ENCODE peak calls at places on chromosome 9, in five cellular contexts. One of them, this sample, is unnamed.

GRCh38 chr9:7075154-7075553 is 317.4 kb downstream of the KDM4C start:
- DNase-seq in M059J: no peak
- DNase-seq in globus pallidus: no peak
- DNase-seq in Right ventricle myocardium superior: no peak
- DNase-seq in right lobe of liver: no peak
- DNase-seq in this sample: no peak

GRCh38 chr9:4574657-4575243 is 84.5 kb downstream of the SLC1A1 start:
- DNase-seq in M059J: no peak
- DNase-seq in globus pallidus: no peak
- DNase-seq in Right ventricle myocardium superior: no peak
- DNase-seq in right lobe of liver: peak
- DNase-seq in this sample: no peak

GRCh38 chr9:2017459-2018161 is 2.5 kb downstream of the SMARCA2 start:
- DNase-seq in M059J: peak
- DNase-seq in globus pallidus: peak
- DNase-seq in Right ventricle myocardium superior: peak
- DNase-seq in right lobe of liver: peak
- DNase-seq in this sample: peak

GRCh38 chr9:135378751-135379150 is 100.8 kb upstream of the PPP1R26 start:
- DNase-seq in M059J: no peak
- DNase-seq in globus pallidus: no peak
- DNase-seq in Right ventricle myocardium superior: no peak
- DNase-seq in right lobe of liver: no peak
- DNase-seq in this sample: no peak

GRCh38 chr9:89615661-89616060 is 10.8 kb downstream of the GADD45G start:
- DNase-seq in M059J: no peak
- DNase-seq in globus pallidus: no peak
- DNase-seq in Right ventricle myocardium superior: no peak
- DNase-seq in right lobe of liver: no peak
- DNase-seq in this sample: no peak

GRCh38 chr9:13331320-13331719 is 51.8 kb upstream of the MPDZ start:
- DNase-seq in M059J: no peak
- DNase-seq in globus pallidus: no peak
- DNase-seq in Right ventricle myocardium superior: no peak
- DNase-seq in right lobe of liver: no peak
- DNase-seq in this sample: no peak

GRCh38 chr9:4305065-4305481 is 5.2 kb upstream of the GLIS3 start:
- DNase-seq in M059J: no peak
- DNase-seq in globus pallidus: no peak
- DNase-seq in Right ventricle myocardium superior: no peak
- DNase-seq in right lobe of liver: peak
- DNase-seq in this sample: no peak

GRCh38 chr9:17862081-17862480 is 283.2 kb downstream of the SH3GL2 start:
- DNase-seq in M059J: no peak
- DNase-seq in globus pallidus: no peak
- DNase-seq in Right ventricle myocardium superior: peak
- DNase-seq in right lobe of liver: no peak
- DNase-seq in this sample: no peak

GRCh38 chr9:37062331-37062730 is 28.3 kb upstream of the PAX5 start:
- DNase-seq in M059J: no peak
- DNase-seq in globus pallidus: no peak
- DNase-seq in Right ventricle myocardium superior: no peak
- DNase-seq in right lobe of liver: no peak
- DNase-seq in this sample: no peak

GRCh38 chr9:124126571-124127289 is 115.2 kb downstream of the LHX2 start:
- DNase-seq in M059J: peak
- DNase-seq in globus pallidus: peak
- DNase-seq in Right ventricle myocardium superior: peak
- DNase-seq in right lobe of liver: peak
- DNase-seq in this sample: peak

This sample was measured in mammary epithelial cell.